ENCODE peak calls at places on chromosomes 5 and 9, in seven cellular contexts. L, I, N, D, B, G and A are unnamed samples.

GRCh38 chr5:151770383-151771258 is 1.1 kb upstream of the G3BP1 start:
- DNase-seq in B (peak; percentile 74), L (peak; percentile 93), N (peak; percentile 77), G (peak; percentile 77), I (no peak), D (peak; percentile 83), A (peak; percentile 51)

GRCh38 chr9:89252910-89253309 is 58.1 kb upstream of the CKS2 start:
- DNase-seq in I (no peak), L (no peak), G (no peak), N (no peak), D (no peak), B (no peak), A (no peak)

GRCh38 chr5:157612071-157612476 is 36.5 kb upstream of the ADAM19 start:
- DNase-seq in B (no peak), D (no peak), L (no peak), N (no peak), I (no peak), G (no peak), A (no peak)

GRCh38 chr5:81315336-81315735 is 13.9 kb downstream of the ZCCHC9 start:
- DNase-seq in N (no peak), I (no peak), G (no peak), D (no peak), L (no peak), B (no peak), A (no peak)

GRCh38 chr9:82037126-82037525 is 48.6 kb downstream of the SPATA31D1 start:
- DNase-seq in B (no peak), N (no peak), L (no peak), G (no peak), D (no peak), I (no peak), A (no peak)

GRCh38 chr9:17942498-17942897 is 363.6 kb downstream of the SH3GL2 start:
- DNase-seq in D (no peak), I (no peak), B (no peak), G (no peak), L (no peak), N (no peak), A (no peak)

GRCh38 chr5:177194278-177194677 is 60.7 kb downstream of the NSD1 start:
- DNase-seq in D (no peak), G (no peak), I (no peak), L (peak; percentile 18), N (no peak), B (no peak), A (no peak)

GRCh38 chr9:93642961-93643360 is 66.6 kb downstream of the PHF2 start:
- DNase-seq in D (no peak), L (no peak), I (no peak), G (no peak), N (no peak), B (no peak), A (no peak)

GRCh38 chr5:104179057-104179456 is 616.5 kb upstream of the NUDT12 start:
- DNase-seq in D (no peak), B (no peak), I (no peak), N (peak; percentile 37), G (no peak), L (no peak), A (peak; percentile 10)

GRCh38 chr9:35338086-35338485 is 151.8 kb upstream of the RUSC2 start:
- DNase-seq in D (no peak), B (no peak), G (no peak), N (no peak), I (no peak), L (no peak), A (no peak)

GRCh38 chr5:161925960-161926359 is 78.0 kb downstream of the GABRA1 start:
- DNase-seq in N (peak; percentile 1), I (no peak), B (no peak), D (no peak), G (no peak), L (no peak), A (no peak)
- TF ChIP-seq CTCF in N (no peak), I (no peak), B (no peak), D (no peak), G (no peak), L (no peak), A (no peak)

GRCh38 chr5:25334288-25334790 is 689.6 kb upstream of the CDH10 start:
- DNase-seq in D (no peak), L (no peak), I (no peak), B (no peak), N (no peak), G (no peak), A (no peak)
- TF ChIP-seq CTCF in D (no peak), L (no peak), I (no peak), B (no peak), N (no peak), G (no peak), A (no peak)

GRCh38 chr5:146427619-146427997 is 19.5 kb upstream of the TCERG1 start:
- DNase-seq in D (no peak), N (no peak), B (no peak), L (no peak), G (no peak), I (no peak), A (no peak)

GRCh38 chr5:146428658-146429057 is 18.5 kb upstream of the TCERG1 start:
- DNase-seq in D (no peak), G (no peak), I (no peak), B (no peak), L (no peak), N (no peak), A (no peak)

GRCh38 chr5:146426853-146427618 is 20.1 kb upstream of the TCERG1 start:
- DNase-seq in I (no peak), G (no peak), B (no peak), L (no peak), D (no peak), N (no peak), A (peak; percentile 59)

GRCh38 chr5:146426305-146426704 is 20.8 kb upstream of the TCERG1 start:
- DNase-seq in G (no peak), D (no peak), N (no peak), L (no peak), I (no peak), B (no peak), A (no peak)

DNA sequence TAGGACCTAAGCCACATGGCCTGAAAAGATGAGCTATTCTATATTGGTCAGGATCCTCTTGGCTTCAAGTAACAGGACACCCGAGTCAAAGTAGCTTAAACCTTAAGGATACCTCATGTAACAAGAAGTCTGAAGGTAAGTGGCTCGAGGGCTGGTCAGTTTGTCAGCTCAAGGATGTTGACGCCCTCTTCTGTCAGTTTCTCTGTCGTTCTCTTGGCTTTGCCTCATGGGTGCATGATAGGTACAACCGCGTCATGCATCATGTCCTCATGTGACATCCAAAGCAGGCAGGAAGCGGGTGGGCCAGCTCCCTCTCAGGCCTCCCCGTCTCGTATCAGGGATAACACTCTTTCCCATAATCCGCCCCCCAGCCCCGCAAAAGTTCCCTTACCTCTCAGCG is 22.1 kb upstream of the TCERG1 start:
- DNase-seq in L (no peak), D (no peak), N (no peak), I (no peak), G (no peak), B (no peak), A (no peak)
- TF ChIP-seq CTCF in L (no peak), D (no peak), N (no peak), I (no peak), G (no peak), B (no peak), A (no peak)

DNA sequence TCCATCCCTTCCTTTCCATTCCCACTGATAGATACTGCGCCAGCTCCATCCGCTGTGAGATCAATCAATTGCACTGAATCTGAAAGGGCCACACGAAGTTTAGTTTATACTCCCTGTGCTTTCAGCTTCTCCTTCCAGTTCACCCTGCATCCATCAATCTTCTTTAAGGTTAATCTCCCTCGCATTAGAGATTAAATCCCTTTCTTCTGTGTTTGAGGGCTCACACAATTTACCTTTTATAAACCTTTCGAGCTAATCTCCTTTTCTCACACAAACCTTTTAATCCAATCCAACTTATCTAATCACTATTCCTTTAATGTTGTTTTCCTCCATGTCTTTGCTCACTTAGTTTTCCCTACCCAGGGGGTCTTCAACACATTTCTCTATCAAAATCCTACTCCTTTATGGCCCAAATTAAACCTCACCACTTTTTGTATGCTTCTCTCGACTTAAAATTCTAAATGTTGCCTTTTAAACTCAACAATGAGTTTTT is 64.6 kb upstream of the HAPLN1 start:
- DNase-seq in I (no peak), N (no peak), D (no peak), L (no peak), B (no peak), G (no peak), A (no peak)
- TF ChIP-seq CTCF in I (no peak), N (no peak), D (no peak), L (no peak), B (no peak), G (no peak), A (no peak)

GRCh38 chr5:112240011-112240410 is 179.1 kb downstream of the EPB41L4A start:
- DNase-seq in L (no peak), N (no peak), D (no peak), G (no peak), B (no peak), I (no peak), A (no peak)

GRCh38 chr5:112237456-112237855 is 181.6 kb downstream of the EPB41L4A start:
- DNase-seq in B (no peak), N (no peak), L (no peak), D (no peak), G (no peak), I (no peak), A (no peak)

GRCh38 chr5:112234000-112234399 is 185.1 kb downstream of the EPB41L4A start:
- DNase-seq in B (no peak), I (no peak), D (no peak), N (no peak), L (no peak), G (no peak), A (no peak)

GRCh38 chr5:112232651-112233050 is 186.4 kb downstream of the EPB41L4A start:
- DNase-seq in I (no peak), D (no peak), G (no peak), B (no peak), L (no peak), N (no peak), A (no peak)

DNA sequence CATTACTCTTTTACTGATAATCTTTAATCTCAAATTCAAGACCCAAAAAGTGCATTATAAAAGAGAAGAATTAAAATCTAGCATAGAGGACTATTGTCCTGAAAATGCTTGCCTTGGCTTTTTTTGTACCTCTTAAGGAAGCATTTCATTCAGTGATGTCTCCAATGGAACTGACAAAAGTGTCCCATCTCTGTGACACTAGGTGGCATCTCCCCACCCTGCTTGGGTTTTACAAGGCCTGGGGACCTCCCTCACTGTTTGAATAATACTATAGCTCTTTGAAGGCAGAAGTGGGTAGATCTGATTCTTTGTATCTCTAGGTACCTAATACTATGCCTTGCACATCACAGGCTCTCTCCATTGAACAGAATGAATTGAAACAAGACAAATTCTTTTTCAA is 180.6 kb downstream of the EPB41L4A start:
- DNase-seq in L (no peak), I (no peak), G (no peak), B (no peak), D (no peak), N (peak; percentile 4), A (no peak)
- TF ChIP-seq CTCF in L (no peak), I (no peak), G (no peak), B (no peak), D (no peak), N (no peak), A (peak; percentile 39)

GRCh38 chr5:93676707-93677106 is 64.7 kb downstream of the POU5F2 start:
- DNase-seq in L (no peak), B (no peak), G (no peak), I (no peak), D (no peak), N (no peak), A (no peak)

GRCh38 chr5:93675458-93676450 is 65.6 kb downstream of the POU5F2 start:
- DNase-seq in N (no peak), B (no peak), G (no peak), L (no peak), D (no peak), I (no peak), A (no peak)

GRCh38 chr5:93677344-93678021 is 63.9 kb downstream of the POU5F2 start:
- DNase-seq in D (peak; percentile 53), G (peak; percentile 31), N (no peak), B (no peak), L (peak; percentile 87), I (peak; percentile 14), A (no peak)

GRCh38 chr5:93681432-93681831 is 60.0 kb downstream of the POU5F2 start:
- DNase-seq in D (no peak), G (no peak), I (no peak), L (no peak), N (no peak), B (no peak), A (no peak)
- TF ChIP-seq CTCF in D (no peak), G (no peak), I (peak; percentile 64), L (no peak), N (no peak), B (no peak), A (no peak)